ENCODE peak calls at places on chromosomes 13 and 19, in eight cellular contexts. X is testis, Q is ovary, R is IMR-90, W is heart right ventricle, K is cardiac muscle cell, M is stomach, I is A673. U is an unnamed sample. For H3K4me1, the result is how much of the 10 kb centered on the place peaks cover.

GRCh38 chr13:74661851-74662250 is 527.6 kb upstream of the KLF12 start:
- DNase-seq in K (no peak), X (no peak), W (no peak), M (no peak), R (no peak), I (no peak), Q (no peak), U (no peak)

GRCh38 chr13:110528371-110528770 is 33.2 kb downstream of the RAB20 start:
- DNase-seq in Q (no peak), W (no peak), R (peak), X (no peak), K (no peak), M (no peak), I (no peak), U (no peak)

GRCh38 chr19:6056801-6057650 is 53.3 kb downstream of the RFX2 start:
- DNase-seq in W (peak), I (peak), Q (peak), R (peak), M (peak), K (no peak), X (peak), U (peak)

GRCh38 chr19:40889366-40889765 is 7.3 kb upstream of the CYP2A7 start:
- DNase-seq in X (no peak), W (no peak), I (no peak), R (no peak), M (no peak), K (no peak), Q (no peak), U (no peak)

GRCh38 chr13:73937420-73937819 is 196.8 kb downstream of the KLF12 start:
- DNase-seq in M (no peak), W (no peak), I (peak), X (no peak), K (no peak), R (no peak), Q (no peak), U (no peak)

GRCh38 chr13:29991343-29991742 is 140.9 kb upstream of the UBL3 start:
- DNase-seq in W (no peak), X (no peak), M (no peak), R (peak), Q (no peak), K (no peak), I (peak), U (peak)

GRCh38 chr13:108944760-108945159 is 315.3 kb downstream of the MYO16 start:
- DNase-seq in W (no peak), M (no peak), K (no peak), I (peak), R (no peak), X (no peak), Q (no peak), U (no peak)

GRCh38 chr19:47158879-47159509 is 28.4 kb downstream of the SAE1 start:
- DNase-seq in M (no peak), K (no peak), W (no peak), R (peak), I (no peak), X (no peak), Q (no peak), U (peak)

GRCh38 chr13:104943331-104943730 is 1592.1 kb downstream of the EFNB2 start:
- DNase-seq in I (no peak), W (no peak), M (no peak), Q (no peak), K (no peak), R (no peak), X (no peak), U (no peak)

GRCh38 chr19:46482645-46483044 is 11.3 kb upstream of the PNMA8A start:
- DNase-seq in Q (no peak), R (peak), I (no peak), K (no peak), W (no peak), M (no peak), X (no peak), U (peak)

GRCh38 chr19:55640577-55641375 is at the start of gene ZNF580:
- DNase-seq in I (peak), X (peak), M (peak), Q (peak), R (peak), W (peak), K (peak), U (peak)

GRCh38 chr13:50080158-50080855 is 65.1 kb downstream of the KCNRG start:
- DNase-seq in X (peak), I (peak), Q (peak), M (no peak), R (peak), W (no peak), K (peak), U (no peak)

GRCh38 chr13:48531416-48532145 is 1.3 kb downstream of the RCBTB2 start:
- DNase-seq in W (no peak), R (no peak), M (no peak), Q (no peak), K (no peak), I (no peak), X (peak), U (peak)

DNA sequence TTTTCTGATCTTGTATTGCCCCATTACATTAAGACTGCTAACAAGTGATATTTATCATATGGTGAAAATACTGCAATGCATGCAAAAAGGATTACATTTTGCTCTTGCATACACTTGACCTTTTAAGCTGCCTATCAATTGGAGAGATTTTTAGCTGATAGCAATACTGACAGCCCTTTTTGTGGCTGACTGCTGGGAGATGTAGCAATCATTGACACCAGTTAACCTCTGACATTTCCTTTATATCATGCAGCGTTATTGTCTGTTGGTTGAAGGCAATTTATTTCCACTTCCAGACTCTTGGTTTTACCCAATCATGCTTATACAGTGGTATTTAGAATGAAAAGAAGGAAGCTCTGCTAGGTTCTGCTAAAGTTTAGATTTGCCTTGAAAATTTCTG is 364.0 kb downstream of the LMO7 start:
- DNase-seq in R (no peak), Q (no peak), I (no peak), W (no peak), M (no peak), X (no peak), K (no peak), U (no peak)
- H3K27ac ChIP-seq in R (no peak), Q (no peak), I (no peak), W (no peak), M (no peak), X (no peak), K (peak), U (no peak)

DNA sequence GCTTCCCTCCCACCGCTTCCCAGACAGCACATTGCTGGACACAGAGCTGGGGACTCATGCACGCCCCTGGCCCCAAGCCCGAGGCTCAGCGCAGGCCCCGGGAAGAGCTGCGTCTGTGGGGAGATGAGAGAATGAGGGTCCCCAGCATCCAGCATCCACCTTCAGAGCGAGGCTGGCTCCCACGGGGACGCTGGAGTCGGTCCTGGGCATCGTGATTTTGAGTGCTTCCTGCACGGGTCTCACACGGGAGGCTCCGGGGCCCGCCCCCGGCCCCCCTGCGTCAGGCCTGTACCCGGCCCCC is 4.7 kb downstream of the NCLN start:
- DNase-seq in Q (no peak), K (no peak), R (no peak), M (no peak), X (no peak), I (no peak), W (no peak), U (no peak)
- H3K4me1 ChIP-seq in Q (under half), K (under half), R (under half), M (under half), X (under half), I (under half), W (under half), U (under half)

GRCh38 chr19:44452367-44452766 is 4.1 kb upstream of the ZNF229 start:
- DNase-seq in Q (no peak), R (no peak), W (no peak), I (no peak), X (no peak), K (no peak), M (no peak), U (no peak)
- TF ChIP-seq CTCF in Q (no peak), R (no peak), W (no peak), I (no peak), X (no peak), K (no peak), M (no peak), U (no peak)

GRCh38 chr13:44920013-44920412 is 69.3 kb downstream of the NUFIP1 start:
- DNase-seq in K (no peak), R (no peak), M (no peak), W (no peak), Q (no peak), I (no peak), X (no peak), U (no peak)

GRCh38 chr13:44917589-44918322 is 71.5 kb downstream of the NUFIP1 start:
- DNase-seq in X (peak), M (peak), R (peak), K (peak), Q (peak), W (peak), I (peak), U (peak)

GRCh38 chr13:44921478-44921877 is 67.8 kb downstream of the NUFIP1 start:
- DNase-seq in M (no peak), X (no peak), K (no peak), W (no peak), R (no peak), I (no peak), Q (no peak), U (no peak)

GRCh38 chr13:44918323-44919102 is 70.8 kb downstream of the NUFIP1 start:
- DNase-seq in Q (peak), W (peak), M (peak), I (no peak), R (peak), K (peak), X (peak), U (no peak)

GRCh38 chr13:44919103-44919804 is 70.0 kb downstream of the NUFIP1 start:
- DNase-seq in I (no peak), W (no peak), K (no peak), R (no peak), X (no peak), M (no peak), Q (peak), U (no peak)
- H3K27ac ChIP-seq in I (peak), W (peak), K (peak), R (peak), X (peak), M (peak), Q (peak), U (peak)

GRCh38 chr13:28401303-28402056 is 93.4 kb downstream of the FLT1 start:
- DNase-seq in I (peak), X (no peak), K (no peak), R (peak), M (no peak), Q (no peak), W (no peak), U (no peak)
- H3K4me1 ChIP-seq in I (under half), X (under half), K (under half), R (under half), M (under half), Q (under half), W (under half), U (under half)

GRCh38 chr13:67328895-67329294 is 98.8 kb upstream of the PCDH9 start:
- DNase-seq in R (no peak), W (no peak), X (no peak), I (peak), Q (no peak), K (no peak), M (no peak), U (no peak)

DNA sequence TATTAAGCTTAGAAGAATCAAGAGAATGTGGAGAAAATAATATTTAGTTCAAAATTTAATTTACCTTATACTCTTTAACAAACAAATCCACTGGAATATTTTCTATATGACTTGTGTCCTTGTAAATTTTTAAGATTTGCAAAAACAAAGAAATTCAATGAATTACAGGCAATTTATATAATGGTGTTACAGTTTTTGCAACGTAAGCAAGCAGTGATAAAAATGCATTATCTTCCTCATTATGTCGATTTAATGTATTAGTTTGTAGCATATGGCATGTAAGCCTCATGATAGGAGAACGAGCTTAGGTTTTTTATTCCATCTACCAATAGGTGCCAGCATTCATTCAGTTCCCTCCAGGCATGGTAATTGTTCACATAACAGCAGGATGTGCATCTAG is 100.0 kb upstream of the PCDH9 start:
- DNase-seq in M (no peak), I (no peak), K (no peak), Q (no peak), W (no peak), R (no peak), X (no peak), U (no peak)
- TF ChIP-seq CTCF in M (no peak), I (no peak), K (no peak), Q (no peak), W (no peak), R (no peak), X (no peak), U (no peak)

GRCh38 chr13:113639661-113640262 is 18.2 kb downstream of the ATP4B start:
- DNase-seq in W (no peak), Q (peak), M (peak), K (no peak), X (no peak), R (no peak), I (no peak), U (no peak)
- H3K27ac ChIP-seq in W (no peak), Q (no peak), M (no peak), K (no peak), X (no peak), R (no peak), I (no peak), U (no peak)